ENCODE peak calls at places on chromosomes 1 and 21, in six cellular contexts. Y, L, S, I, Z and M are unnamed samples.

GRCh38 chr21:37198989-37199924 is 67.9 kb downstream of the VPS26C start:
- DNase-seq in Y (peak; percentile 38), L (peak; percentile 60), S (no peak), I (no peak), Z (peak; percentile 49), M (peak; percentile 32)

GRCh38 chr1:11790101-11790879 is 15.5 kb downstream of the MTHFR start:
- DNase-seq in Y (no peak), L (no peak), S (no peak), I (no peak), Z (no peak), M (no peak)

GRCh38 chr1:27513958-27514357 is 24.0 kb upstream of the WASF2 start:
- DNase-seq in Y (no peak), L (no peak), S (no peak), I (no peak), Z (no peak), M (no peak)

GRCh38 chr1:185934476-185935189 is 200.4 kb downstream of the HMCN1 start:
- DNase-seq in Y (no peak), L (no peak), S (no peak), I (no peak), Z (no peak), M (no peak)

GRCh38 chr1:73673980-73674379 is 524.0 kb downstream of the LRRIQ3 start:
- DNase-seq in Y (no peak), L (no peak), S (no peak), I (no peak), Z (no peak), M (no peak)

GRCh38 chr1:43453442-43454269 is at the start of gene HYI:
- DNase-seq in Y (peak; percentile 80), L (peak; percentile 85), S (peak; percentile 60), I (peak; percentile 63), Z (peak; percentile 46), M (peak; percentile 85)

GRCh38 chr1:115976062-115976899 is at the start of gene SLC22A15:
- DNase-seq in Y (peak; percentile 9), L (no peak), S (peak; percentile 34), I (peak; percentile 46), Z (no peak), M (peak; percentile 51)

GRCh38 chr1:74689800-74690696 is 16.5 kb upstream of the ERICH3 start:
- DNase-seq in Y (peak; percentile 80), L (peak; percentile 32), S (peak; percentile 28), I (no peak), Z (peak; percentile 29), M (peak; percentile 61)